ENCODE peak calls at places on chromosomes 13 and 19, in ten cellular contexts. K is fibroblast of lung; H is testis; W is brain microvascular endothelial cell; O is aorta; Q is cardiac muscle cell; Z is neural progenitor cell; S is body of pancreas; C is CD4-positive, CD25-positive, alpha-beta regulatory T cell; G is mammary epithelial cell. J is an unnamed sample. For H3K36me3, the result is how much of the 10 kb centered on the place peaks cover.

GRCh38 chr19:31214086-31214485 is 135.2 kb downstream of the TSHZ3 start:
- DNase-seq in C (peak), Z (no peak), G (peak), W (peak), S (peak), O (peak), H (peak), K (peak), Q (no peak), J (no peak)

GRCh38 chr13:39815345-39816111 is 160.1 kb downstream of the COG6 start:
- DNase-seq in G (no peak), W (peak), O (no peak), C (no peak), S (no peak), Z (no peak), Q (peak), H (no peak), K (peak), J (no peak)

GRCh38 chr19:18644144-18645034 is 7.6 kb downstream of the KLHL26 start:
- DNase-seq in Z (no peak), H (no peak), C (no peak), O (no peak), Q (no peak), S (no peak), W (no peak), K (no peak), G (peak), J (no peak)

GRCh38 chr19:6707658-6708018 is 12.8 kb downstream of the C3 start:
- DNase-seq in C (no peak), G (no peak), O (peak), Z (no peak), S (no peak), H (no peak), W (no peak), K (no peak), Q (no peak), J (no peak)

GRCh38 chr13:42992585-42993122 is 613 bp upstream of the EPSTI1 start:
- DNase-seq in Q (no peak), G (no peak), Z (no peak), H (no peak), O (no peak), K (no peak), C (peak), S (no peak), W (no peak), J (no peak)

GRCh38 chr19:51503891-51504290 is 2.3 kb upstream of the SIGLEC12 start:
- DNase-seq in C (no peak), H (no peak), Q (no peak), K (no peak), Z (no peak), G (no peak), O (no peak), S (no peak), W (no peak), J (no peak)

GRCh38 chr13:35617420-35617819 is 140.9 kb upstream of the MAB21L1 start:
- DNase-seq in G (no peak), O (no peak), W (no peak), K (no peak), H (no peak), Q (no peak), Z (no peak), S (no peak), C (no peak), J (no peak)

GRCh38 chr13:49098771-49099512 is 121.2 kb upstream of the MLNR start:
- DNase-seq in G (no peak), K (peak), C (no peak), H (no peak), O (no peak), S (no peak), Z (peak), Q (no peak), W (no peak), J (no peak)

GRCh38 chr19:6161271-6161850 is 25.9 kb downstream of the ACSBG2 start:
- DNase-seq in Z (peak), K (no peak), S (no peak), O (no peak), H (peak), G (peak), W (no peak), Q (no peak), C (peak), J (no peak)

GRCh38 chr19:36916991-36917390 is 859 bp downstream of the ZNF568 start:
- DNase-seq in S (no peak), H (peak), Q (peak), Z (peak), C (no peak), W (peak), O (no peak), G (peak), K (peak), J (peak)

GRCh38 chr19:850221-850978 is 1.7 kb upstream of the ELANE start:
- DNase-seq in W (peak), H (peak), C (no peak), G (no peak), Q (peak), O (peak), S (peak), Z (peak), K (peak), J (no peak)

GRCh38 chr19:27774827-27775226 is 1438.1 kb downstream of the UQCRFS1 start:
- DNase-seq in H (no peak), Q (no peak), G (no peak), W (no peak), Z (no peak), S (no peak), O (no peak), K (no peak), C (no peak), J (no peak)

GRCh38 chr13:75135325-75135825 is 346.6 kb downstream of the TBC1D4 start:
- DNase-seq in K (peak), G (peak), O (no peak), Q (no peak), C (no peak), S (no peak), H (no peak), W (peak), Z (no peak), J (no peak)

DNA sequence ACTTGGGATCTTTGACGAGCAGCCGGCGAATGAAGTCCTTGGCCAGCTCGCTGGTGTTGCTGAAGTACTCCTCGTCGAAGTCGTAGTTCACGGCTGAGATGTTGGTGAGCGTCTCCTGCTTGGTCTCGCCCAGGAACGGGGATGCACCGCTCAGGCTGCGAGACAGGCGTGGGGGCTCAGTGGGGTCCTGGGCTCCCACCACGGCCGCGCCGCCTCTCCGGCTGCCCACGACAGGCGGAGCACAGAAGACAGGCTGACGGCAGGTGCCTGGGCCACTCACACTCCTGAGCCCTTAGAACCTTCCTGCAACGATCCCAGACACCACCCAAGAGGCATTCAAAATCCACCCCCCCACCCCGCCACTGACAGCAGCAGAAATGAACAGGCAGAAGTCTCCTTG is 9.9 kb downstream of the DAPK3 start:
- DNase-seq in O (no peak), K (no peak), C (no peak), H (no peak), Z (no peak), S (no peak), W (no peak), Q (no peak), G (no peak), J (no peak)
- H3K36me3 ChIP-seq in O (under half), K (under half), C (half or more), H (under half), Z (under half), S (under half), W (half or more), Q (half or more), G (under half), J (half or more)

GRCh38 chr19:11927227-11927626 is 2.3 kb downstream of the ZNF700 start:
- DNase-seq in Q (no peak), H (no peak), W (no peak), C (no peak), O (no peak), Z (no peak), K (no peak), G (no peak), S (no peak), J (no peak)

GRCh38 chr19:11931513-11931912 is 6.6 kb downstream of the ZNF700 start:
- DNase-seq in K (peak), G (no peak), W (no peak), S (no peak), Z (no peak), C (no peak), O (no peak), Q (no peak), H (no peak), J (no peak)

GRCh38 chr19:11931051-11931450 is 6.1 kb downstream of the ZNF700 start:
- DNase-seq in K (peak), H (no peak), W (peak), Q (no peak), C (no peak), Z (no peak), G (no peak), S (no peak), O (no peak), J (no peak)
- H3K36me3 ChIP-seq in K (under half), H (under half), W (under half), Q (under half), C (under half), Z (under half), G (under half), S (under half), O (under half), J (under half)

DNA sequence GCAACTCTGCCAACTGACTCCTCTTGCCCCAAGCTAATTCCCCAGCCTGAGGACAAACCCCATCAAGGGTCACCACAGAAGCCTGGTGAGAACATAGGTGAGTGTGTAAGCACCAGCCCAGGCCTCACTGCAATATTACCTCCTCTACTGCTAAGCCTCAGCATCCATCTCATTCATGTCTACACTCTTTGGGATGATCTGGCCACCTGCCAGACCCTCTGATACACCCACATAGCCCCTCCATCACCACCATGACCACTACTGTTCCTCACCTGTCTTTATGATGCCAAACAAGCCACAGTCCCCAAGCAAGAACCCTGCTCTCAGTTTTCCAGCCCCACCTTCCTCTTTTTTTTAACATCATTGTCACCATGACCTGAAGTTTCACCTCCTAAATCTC is 2.3 kb downstream of the ZNF792 start:
- DNase-seq in S (no peak), H (no peak), Z (no peak), W (no peak), Q (no peak), G (no peak), C (no peak), O (no peak), K (no peak), J (no peak)
- H3K36me3 ChIP-seq in S (under half), H (under half), Z (under half), W (under half), Q (under half), G (under half), C (half or more), O (under half), K (under half), J (under half)

GRCh38 chr13:28394422-28394821 is 100.5 kb downstream of the FLT1 start:
- DNase-seq in Z (no peak), S (no peak), C (no peak), Q (no peak), H (no peak), W (peak), G (no peak), K (no peak), O (no peak), J (no peak)
- H3K36me3 ChIP-seq in Z (under half), S (under half), C (under half), Q (under half), H (under half), W (under half), G (under half), K (under half), O (under half), J (under half)

DNA sequence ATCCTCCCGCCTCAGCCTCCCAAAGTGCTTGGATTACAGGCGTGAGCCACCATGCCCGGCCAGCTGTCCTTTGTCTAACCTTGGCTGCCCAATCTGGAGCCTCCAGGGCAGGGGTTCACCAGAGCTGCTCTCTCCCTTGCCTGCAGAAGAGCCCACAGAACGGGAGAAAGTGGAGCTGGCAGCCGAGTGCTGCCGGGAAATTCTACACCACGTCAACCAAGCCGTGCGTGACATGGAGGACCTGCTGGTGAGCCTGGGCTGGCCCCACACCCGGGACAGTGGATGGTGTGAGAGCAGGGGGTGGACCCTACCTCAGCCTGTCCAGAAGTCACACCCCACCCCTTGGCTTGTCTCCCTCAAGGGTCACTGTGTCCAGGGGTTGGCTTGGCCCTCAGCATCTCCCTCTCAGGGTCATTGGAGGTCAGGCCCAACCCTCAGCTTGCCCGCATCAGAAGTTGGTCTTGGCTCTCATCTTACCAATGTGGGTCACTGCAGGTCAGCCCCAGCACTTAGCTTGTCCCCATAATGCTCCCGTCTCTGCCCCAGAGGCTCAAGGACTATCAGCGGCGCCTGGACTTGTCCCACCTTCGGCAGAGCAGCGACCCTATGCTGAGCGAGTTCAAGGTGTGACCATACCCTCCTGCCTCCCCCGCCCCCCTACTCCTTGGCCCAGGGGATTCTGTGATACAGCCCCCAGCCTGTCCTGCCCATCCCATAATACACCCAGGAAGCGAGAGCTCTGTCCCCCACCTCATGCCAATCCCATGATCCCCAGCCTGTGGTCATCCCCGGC is 20.4 kb downstream of the ARHGEF1 start:
- DNase-seq in G (no peak), O (no peak), K (no peak), W (no peak), Q (no peak), C (no peak), S (no peak), H (no peak), Z (no peak), J (no peak)
- H3K36me3 ChIP-seq in G (under half), O (under half), K (under half), W (half or more), Q (under half), C (half or more), S (under half), H (under half), Z (under half), J (half or more)

DNA sequence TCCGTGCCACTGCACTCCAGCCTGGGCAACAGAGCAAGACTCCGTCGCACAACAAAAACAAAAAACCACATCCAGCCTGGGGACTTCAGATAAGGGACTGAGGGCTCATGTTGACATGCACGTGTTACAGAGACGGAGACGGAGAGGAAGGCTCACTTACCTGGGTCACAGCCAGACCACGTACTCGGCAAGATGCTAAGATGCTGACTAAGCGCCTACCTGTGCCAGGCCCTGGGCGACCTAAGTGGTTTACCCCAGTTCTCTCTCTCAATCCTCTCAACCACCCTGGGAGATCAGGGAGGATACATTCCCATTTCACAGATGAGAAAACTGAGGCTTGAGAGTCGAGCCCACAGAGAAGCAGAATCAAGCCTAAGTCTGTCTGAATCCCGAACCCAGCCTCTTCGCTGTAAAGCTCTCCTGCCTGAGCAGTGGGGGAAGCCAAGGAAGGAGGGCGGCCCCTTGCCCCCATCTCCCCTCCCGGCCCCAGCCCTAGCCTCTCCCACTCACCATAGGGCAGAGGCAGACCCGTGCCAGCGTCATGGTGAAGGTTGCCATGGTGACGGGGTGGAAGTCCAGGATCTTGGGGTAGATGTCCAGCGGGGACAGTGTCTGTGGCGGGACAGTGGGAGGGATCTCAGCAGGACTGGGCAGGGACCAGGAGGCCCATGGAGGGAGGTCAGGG is 13.5 kb downstream of the ERCC2 start:
- DNase-seq in Z (no peak), H (no peak), S (no peak), W (no peak), C (no peak), Q (no peak), O (no peak), G (no peak), K (no peak), J (no peak)
- H3K36me3 ChIP-seq in Z (under half), H (under half), S (under half), W (half or more), C (under half), Q (under half), O (under half), G (under half), K (under half), J (half or more)

GRCh38 chr19:35274323-35274722 is 5.6 kb downstream of the USF2 start:
- DNase-seq in K (no peak), C (no peak), O (no peak), W (no peak), H (no peak), Q (no peak), Z (no peak), S (no peak), G (no peak), J (no peak)

GRCh38 chr19:35272122-35272715 is 3.5 kb downstream of the USF2 start:
- DNase-seq in S (no peak), K (no peak), C (no peak), O (peak), Q (no peak), H (no peak), W (no peak), G (no peak), Z (no peak), J (no peak)

GRCh38 chr19:35271546-35271945 is 2.8 kb downstream of the USF2 start:
- DNase-seq in S (no peak), Q (no peak), K (no peak), H (no peak), G (no peak), W (no peak), Z (no peak), O (no peak), C (no peak), J (no peak)

GRCh38 chr19:35273686-35274259 is 5.0 kb downstream of the USF2 start:
- DNase-seq in Z (no peak), O (no peak), W (no peak), C (no peak), K (no peak), H (no peak), S (no peak), G (no peak), Q (no peak), J (no peak)

GRCh38 chr19:35272954-35273649 is 4.3 kb downstream of the USF2 start:
- DNase-seq in H (no peak), G (no peak), C (no peak), K (no peak), W (no peak), S (no peak), Q (no peak), O (no peak), Z (no peak), J (no peak)
- H3K36me3 ChIP-seq in H (under half), G (under half), C (under half), K (under half), W (under half), S (under half), Q (under half), O (under half), Z (under half), J (half or more)

J was measured in neuronal stem cell.